ENCODE peak calls at places on chromosomes 12 and 14, in ten cellular contexts. R, C, U, G, Z, S, H, M, B and W are unnamed samples.

GRCh38 chr14:73753043-73753886 is 39.1 kb upstream of the PNMA1 start:
- DNase-seq in H (no peak), B (peak), M (no peak), U (peak), G (no peak), S (no peak), Z (no peak), C (no peak), R (no peak), W (no peak)

GRCh38 chr12:89160716-89161123 is 191.6 kb downstream of the DUSP6 start:
- DNase-seq in B (peak), C (peak), R (peak), Z (no peak), M (no peak), G (peak), S (peak), U (no peak), H (peak), W (no peak)

GRCh38 chr12:75954076-75954475 is 77.5 kb downstream of the PHLDA1 start:
- DNase-seq in C (peak), B (no peak), G (peak), M (peak), H (peak), U (no peak), Z (no peak), S (peak), R (no peak), W (no peak)

GRCh38 chr12:48815281-48816110 is 2.8 kb upstream of the CACNB3 start:
- DNase-seq in G (peak), Z (no peak), U (peak), R (peak), B (peak), M (peak), S (peak), C (peak), H (peak), W (peak)

GRCh38 chr14:61551419-61551818 is 143.9 kb upstream of the HIF1A start:
- DNase-seq in S (no peak), H (no peak), B (no peak), U (no peak), C (no peak), R (no peak), M (no peak), Z (no peak), G (no peak), W (no peak)

GRCh38 chr12:120835657-120836056 is 68.5 kb downstream of the SPPL3 start:
- DNase-seq in G (peak), M (no peak), H (no peak), C (no peak), R (peak), B (no peak), U (no peak), S (no peak), Z (no peak), W (no peak)

GRCh38 chr12:80400591-80400991 is 43.4 kb upstream of the PTPRQ start:
- DNase-seq in B (no peak), H (no peak), R (no peak), Z (no peak), U (no peak), C (no peak), M (no peak), G (peak), S (no peak), W (no peak)

GRCh38 chr14:20624495-20625070 is 16.9 kb downstream of the OR6S1 start:
- DNase-seq in S (peak), B (peak), R (peak), H (peak), C (peak), Z (no peak), G (peak), U (peak), M (no peak), W (peak)

GRCh38 chr12:54005853-54006699 is 2.7 kb upstream of the HOXC8 start:
- DNase-seq in B (peak), H (peak), M (peak), U (peak), G (peak), C (no peak), R (peak), S (peak), Z (peak), W (peak)

GRCh38 chr14:22824711-22825359 is 4.9 kb upstream of the MRPL52 start:
- DNase-seq in Z (no peak), U (no peak), C (peak), B (peak), S (peak), R (no peak), M (peak), H (peak), G (peak), W (no peak)

GRCh38 chr12:110266980-110267620 is 13.9 kb upstream of the ATP2A2 start:
- DNase-seq in R (no peak), C (no peak), G (peak), M (peak), B (no peak), U (no peak), S (peak), Z (no peak), H (peak), W (no peak)

GRCh38 chr12:113305281-113305856 is 29.5 kb downstream of the SLC8B1 start:
- DNase-seq in R (no peak), H (no peak), G (no peak), U (no peak), S (no peak), B (no peak), M (no peak), C (no peak), Z (no peak), W (no peak)

GRCh38 chr12:49236423-49236822 is 28.5 kb upstream of the TUBA1C start:
- DNase-seq in C (no peak), B (no peak), R (no peak), H (no peak), S (peak), U (no peak), G (no peak), M (no peak), Z (no peak), W (no peak)

GRCh38 chr14:24430682-24431568 is 1.2 kb downstream of the KHNYN start:
- DNase-seq in H (peak), U (no peak), G (peak), B (peak), C (peak), M (no peak), S (peak), Z (peak), R (no peak), W (peak)

GRCh38 chr12:131929530-131930456 is 717 bp downstream of the PUS1 start:
- DNase-seq in G (peak), M (no peak), U (peak), S (no peak), Z (no peak), H (peak), R (no peak), C (peak), B (peak), W (peak)

GRCh38 chr12:111221296-111222026 is 147.4 kb downstream of the PHETA1 start:
- DNase-seq in U (no peak), H (no peak), Z (no peak), C (no peak), S (no peak), R (no peak), B (no peak), M (no peak), G (no peak), W (no peak)

GRCh38 chr14:69818760-69819191 is 21.7 kb upstream of the SLC10A1 start:
- DNase-seq in U (peak), M (peak), H (peak), R (peak), S (peak), G (peak), C (no peak), B (peak), Z (peak), W (peak)

GRCh38 chr12:54544743-54545142 is 4.7 kb upstream of the PDE1B start:
- DNase-seq in G (no peak), S (no peak), H (no peak), M (no peak), U (no peak), Z (no peak), B (no peak), C (no peak), R (no peak), W (no peak)

GRCh38 chr12:113794774-113795173 is 171.4 kb downstream of the RBM19 start:
- DNase-seq in B (no peak), R (no peak), G (no peak), Z (no peak), U (no peak), S (no peak), H (no peak), C (no peak), M (no peak), W (no peak)

GRCh38 chr12:50961708-50962107 is 9.4 kb downstream of the HIGD1C start:
- DNase-seq in R (no peak), M (no peak), S (peak), C (no peak), B (no peak), Z (no peak), G (peak), U (no peak), H (peak), W (no peak)

GRCh38 chr12:1332327-1332726 is 262.1 kb downstream of the FBXL14 start:
- DNase-seq in S (no peak), M (no peak), Z (no peak), B (no peak), G (no peak), R (no peak), C (peak), H (no peak), U (no peak), W (no peak)

GRCh38 chr12:107377596-107378385 is 284.4 kb upstream of the CRY1 start:
- DNase-seq in M (no peak), Z (no peak), R (no peak), U (no peak), C (no peak), G (peak), B (no peak), S (peak), H (no peak), W (no peak)

GRCh38 chr12:122819209-122819805 is 15.9 kb upstream of the HIP1R start:
- DNase-seq in M (no peak), R (no peak), S (no peak), G (no peak), U (no peak), C (no peak), H (no peak), Z (no peak), B (no peak), W (no peak)

GRCh38 chr12:30839643-30840190 is 85.0 kb upstream of the CAPRIN2 start:
- DNase-seq in M (no peak), U (no peak), R (no peak), H (no peak), S (no peak), B (no peak), C (no peak), G (no peak), Z (no peak), W (no peak)
- TF ChIP-seq CTCF in M (peak), U (no peak), R (no peak), H (no peak), S (no peak), B (no peak), C (no peak), G (no peak), Z (no peak), W (no peak)

DNA sequence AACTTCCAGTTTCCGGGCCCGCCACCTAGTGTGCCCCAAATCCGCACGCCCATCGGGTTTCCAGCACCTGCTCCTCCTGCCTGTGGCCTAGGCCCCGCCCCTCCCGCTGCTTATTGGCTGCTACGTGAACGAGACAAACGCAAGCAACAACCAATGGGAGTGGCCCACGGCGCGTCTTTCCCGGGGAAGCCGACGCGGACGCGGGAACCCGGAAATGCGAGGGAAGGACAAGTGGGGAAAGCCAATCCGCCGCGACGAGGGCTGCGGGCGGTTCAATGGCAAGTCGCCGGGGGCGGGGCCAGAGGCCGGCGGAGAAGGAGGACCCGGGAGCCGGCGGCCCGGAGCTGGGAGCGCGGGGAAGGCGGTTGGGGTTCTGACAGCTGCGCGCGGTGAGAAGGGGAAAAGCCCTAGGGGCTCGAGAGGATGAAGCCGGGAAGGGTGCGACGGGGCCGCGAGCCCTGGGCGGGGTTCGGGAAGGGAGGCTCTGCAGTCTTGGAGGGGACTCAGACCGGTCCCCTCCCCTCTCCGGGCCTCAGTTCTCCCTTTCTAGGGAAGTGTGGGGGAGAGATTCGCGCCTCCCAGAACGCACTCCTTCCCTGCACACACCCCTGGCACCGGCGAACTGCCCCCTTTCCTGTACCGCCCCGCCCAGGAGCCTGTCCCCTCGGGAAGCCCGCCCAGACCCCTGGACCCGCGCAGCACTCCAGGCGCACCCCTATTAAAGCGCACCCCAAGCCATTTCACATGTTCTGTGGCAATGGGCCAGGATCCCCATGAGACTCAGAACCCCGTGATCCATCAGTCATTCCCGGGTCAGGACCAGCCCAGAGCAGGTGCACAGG is at the start of gene FICD:
- DNase-seq in B (peak), H (peak), S (peak), M (peak), G (peak), U (peak), R (peak), C (peak), Z (peak), W (peak)
- TF ChIP-seq CTCF in B (no peak), H (no peak), S (no peak), M (no peak), G (no peak), U (no peak), R (no peak), C (peak), Z (no peak), W (no peak)

GRCh38 chr12:19507823-19508222 is 68.5 kb downstream of the AEBP2 start:
- DNase-seq in U (no peak), C (no peak), B (no peak), S (peak), G (no peak), M (peak), R (no peak), Z (no peak), H (no peak), W (no peak)
- TF ChIP-seq CTCF in U (no peak), C (peak), B (no peak), S (peak), G (peak), M (no peak), R (peak), Z (no peak), H (no peak), W (no peak)

DNA sequence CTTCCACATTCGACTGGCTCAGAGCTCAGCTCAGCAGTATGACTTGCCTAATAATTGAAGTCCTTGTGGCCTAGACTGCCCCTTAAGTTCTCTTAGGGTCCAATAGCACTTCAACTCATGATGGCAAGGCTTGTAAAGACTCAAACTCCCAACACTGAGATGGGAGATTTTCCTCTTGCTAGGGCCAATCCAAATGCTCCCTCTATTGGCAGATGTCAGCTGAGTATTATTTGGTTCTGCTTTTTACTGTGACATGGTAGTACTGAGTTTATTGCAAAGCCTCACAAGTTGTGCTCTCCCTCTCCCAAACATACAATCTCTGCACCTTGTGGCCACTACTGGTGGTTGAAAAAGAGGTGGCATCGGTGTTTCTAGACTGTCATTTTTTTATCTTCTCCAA is 164.2 kb downstream of the ALG10 start:
- DNase-seq in C (no peak), S (no peak), U (no peak), M (no peak), Z (no peak), G (no peak), R (no peak), B (no peak), H (no peak), W (no peak)
- TF ChIP-seq CTCF in C (no peak), S (no peak), U (no peak), M (no peak), Z (no peak), G (no peak), R (no peak), B (no peak), H (no peak), W (no peak)

DNA sequence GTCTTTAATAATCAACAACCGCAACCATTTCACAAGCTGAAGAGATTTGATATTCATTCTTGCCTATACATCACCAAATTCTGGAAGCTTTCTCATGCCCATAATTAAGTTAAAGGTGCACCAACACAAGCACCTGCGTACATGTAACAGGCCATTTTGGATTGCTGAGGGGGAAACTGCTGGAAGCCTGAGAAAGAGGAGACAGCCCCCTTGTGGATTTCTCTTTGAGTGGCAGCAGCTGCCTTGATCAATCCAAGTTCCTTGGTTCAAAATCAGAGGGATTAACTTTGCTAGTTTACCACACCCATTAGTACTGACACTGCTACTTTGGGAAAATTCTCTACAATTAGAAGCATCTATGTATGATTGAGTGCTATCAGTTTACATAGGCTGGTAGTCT is 321.1 kb downstream of the NOVA1 start:
- DNase-seq in U (peak), G (no peak), H (no peak), Z (no peak), M (no peak), R (no peak), C (no peak), S (peak), B (no peak), W (no peak)
- TF ChIP-seq CTCF in U (peak), G (peak), H (peak), Z (no peak), M (peak), R (no peak), C (peak), S (peak), B (no peak), W (no peak)

DNA sequence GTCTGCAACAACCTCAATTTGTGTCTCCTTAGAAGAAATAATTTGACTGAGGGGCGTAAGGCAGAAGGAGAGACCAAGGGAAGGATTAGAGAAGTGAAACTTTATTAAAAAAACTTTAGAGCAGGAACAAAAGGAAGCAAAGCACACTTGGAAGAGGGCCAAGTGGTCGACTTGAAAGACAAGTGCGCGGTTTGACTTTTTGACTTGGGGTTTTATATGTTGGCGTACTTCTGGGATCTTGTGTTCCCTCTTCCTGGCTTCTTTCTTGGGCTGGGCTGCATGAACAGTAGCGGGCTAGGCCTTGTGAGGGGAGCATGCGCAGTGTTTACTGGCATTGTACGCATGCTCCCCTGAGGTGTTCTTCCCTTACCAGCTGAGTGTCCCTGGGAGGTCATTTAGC is 369.3 kb upstream of the DCN start:
- DNase-seq in U (no peak), Z (no peak), R (no peak), C (no peak), M (no peak), B (no peak), H (no peak), G (no peak), S (no peak), W (no peak)
- TF ChIP-seq CTCF in U (no peak), Z (no peak), R (no peak), C (no peak), M (no peak), B (no peak), H (no peak), G (no peak), S (no peak), W (no peak)

GRCh38 chr12:102811125-102811737 is 105.8 kb downstream of the PAH start:
- DNase-seq in R (no peak), S (peak), U (peak), G (no peak), H (no peak), C (no peak), Z (no peak), B (peak), M (no peak), W (peak)
- TF ChIP-seq CTCF in R (no peak), S (peak), U (peak), G (peak), H (peak), C (peak), Z (no peak), B (peak), M (peak), W (peak)

GRCh38 chr12:85155791-85156190 is 119.6 kb downstream of the LRRIQ1 start:
- DNase-seq in C (no peak), S (peak), H (peak), U (no peak), Z (no peak), R (no peak), G (peak), B (no peak), M (no peak), W (no peak)
- TF ChIP-seq CTCF in C (peak), S (peak), H (no peak), U (peak), Z (no peak), R (no peak), G (peak), B (no peak), M (peak), W (no peak)

GRCh38 chr14:91484186-91484585 is 25.9 kb downstream of the PPP4R3A start:
- DNase-seq in H (no peak), G (no peak), R (no peak), M (no peak), U (no peak), B (peak), C (no peak), S (no peak), Z (no peak), W (no peak)
- TF ChIP-seq CTCF in H (peak), G (no peak), R (no peak), M (no peak), U (no peak), B (peak), C (peak), S (peak), Z (peak), W (no peak)

GRCh38 chr14:37594916-37595808 is at the start of the genes FOXA1 and TTC6:
- DNase-seq in R (peak), S (peak), B (no peak), C (no peak), U (peak), Z (no peak), M (no peak), G (peak), H (no peak), W (no peak)
- TF ChIP-seq CTCF in R (no peak), S (no peak), B (no peak), C (no peak), U (no peak), Z (no peak), M (no peak), G (no peak), H (no peak), W (no peak)